ENCODE peak calls at places on chromosomes 13 and 19, in ten cellular contexts. One of them, this sample, is unnamed.

GRCh38 chr19:35673121-35673804 is 6.9 kb downstream of the UPK1A start:
- DNase-seq in cardiac muscle cell: peak; percentile 63
- DNase-seq in ovary: no peak
- DNase-seq in fibroblast of pulmonary artery: peak; percentile 40
- DNase-seq in lung: no peak
- DNase-seq in neural progenitor cell: peak; percentile 66
- DNase-seq in fibroblast of lung: peak; percentile 43
- DNase-seq in cardiac fibroblast: peak; percentile 74
- DNase-seq in heart right ventricle: no peak
- DNase-seq in BJ: no peak
- DNase-seq in this sample: peak; percentile 71

GRCh38 chr19:14940266-14940665 is 1.0 kb upstream of the OR7C2 start:
- DNase-seq in cardiac muscle cell: no peak
- DNase-seq in ovary: no peak
- DNase-seq in fibroblast of pulmonary artery: no peak
- DNase-seq in lung: peak; percentile 13
- DNase-seq in neural progenitor cell: no peak
- DNase-seq in fibroblast of lung: no peak
- DNase-seq in cardiac fibroblast: no peak
- DNase-seq in heart right ventricle: no peak
- DNase-seq in BJ: no peak
- DNase-seq in this sample: no peak

GRCh38 chr19:58557253-58558065 is 952 bp downstream of the UBE2M start:
- DNase-seq in cardiac muscle cell: no peak
- DNase-seq in ovary: peak; percentile 43
- DNase-seq in fibroblast of pulmonary artery: no peak
- DNase-seq in lung: no peak
- DNase-seq in neural progenitor cell: no peak
- DNase-seq in fibroblast of lung: no peak
- DNase-seq in cardiac fibroblast: no peak
- DNase-seq in heart right ventricle: no peak
- DNase-seq in BJ: no peak
- DNase-seq in this sample: no peak

GRCh38 chr13:111388851-111389500 is 68.5 kb downstream of the TEX29 start:
- DNase-seq in cardiac muscle cell: no peak
- DNase-seq in ovary: no peak
- DNase-seq in fibroblast of pulmonary artery: no peak
- DNase-seq in lung: no peak
- DNase-seq in neural progenitor cell: no peak
- DNase-seq in fibroblast of lung: no peak
- DNase-seq in cardiac fibroblast: no peak
- DNase-seq in heart right ventricle: no peak
- DNase-seq in BJ: no peak
- DNase-seq in this sample: no peak

GRCh38 chr19:36898422-36898821 is 17.7 kb downstream of the ZNF829 start:
- DNase-seq in cardiac muscle cell: no peak
- DNase-seq in ovary: no peak
- DNase-seq in fibroblast of pulmonary artery: no peak
- DNase-seq in lung: no peak
- DNase-seq in neural progenitor cell: no peak
- DNase-seq in fibroblast of lung: no peak
- DNase-seq in cardiac fibroblast: no peak
- DNase-seq in heart right ventricle: no peak
- DNase-seq in BJ: no peak
- DNase-seq in this sample: no peak

GRCh38 chr19:42488783-42489521 is 39.3 kb downstream of the CEACAM1 start:
- DNase-seq in cardiac muscle cell: no peak
- DNase-seq in ovary: no peak
- DNase-seq in fibroblast of pulmonary artery: no peak
- DNase-seq in lung: no peak
- DNase-seq in neural progenitor cell: peak; percentile 20
- DNase-seq in fibroblast of lung: no peak
- DNase-seq in cardiac fibroblast: no peak
- DNase-seq in heart right ventricle: no peak
- DNase-seq in BJ: no peak
- DNase-seq in this sample: no peak

GRCh38 chr19:35959968-35960320 is 23.8 kb downstream of the LRFN3 start:
- DNase-seq in cardiac muscle cell: no peak
- DNase-seq in ovary: no peak
- DNase-seq in fibroblast of pulmonary artery: no peak
- DNase-seq in lung: no peak
- DNase-seq in neural progenitor cell: no peak
- DNase-seq in fibroblast of lung: no peak
- DNase-seq in cardiac fibroblast: no peak
- DNase-seq in heart right ventricle: no peak
- DNase-seq in BJ: no peak
- DNase-seq in this sample: no peak

GRCh38 chr13:101695870-101696516 is 243.5 kb downstream of the ITGBL1 start:
- DNase-seq in cardiac muscle cell: no peak
- DNase-seq in ovary: no peak
- DNase-seq in fibroblast of pulmonary artery: no peak
- DNase-seq in lung: no peak
- DNase-seq in neural progenitor cell: no peak
- DNase-seq in fibroblast of lung: no peak
- DNase-seq in cardiac fibroblast: no peak
- DNase-seq in heart right ventricle: peak; percentile 18
- DNase-seq in BJ: no peak
- DNase-seq in this sample: peak; percentile 66

GRCh38 chr13:27270594-27271520 is at the start of gene RASL11A:
- DNase-seq in cardiac muscle cell: peak; percentile 91
- DNase-seq in ovary: peak; percentile 89
- DNase-seq in fibroblast of pulmonary artery: peak; percentile 88
- DNase-seq in lung: peak; percentile 85
- DNase-seq in neural progenitor cell: peak; percentile 94
- DNase-seq in fibroblast of lung: peak; percentile 86
- DNase-seq in cardiac fibroblast: peak; percentile 82
- DNase-seq in heart right ventricle: peak; percentile 85
- DNase-seq in BJ: no peak
- DNase-seq in this sample: peak; percentile 78

GRCh38 chr13:30222253-30222652 is 85.1 kb downstream of the KATNAL1 start:
- DNase-seq in cardiac muscle cell: no peak
- DNase-seq in ovary: no peak
- DNase-seq in fibroblast of pulmonary artery: no peak
- DNase-seq in lung: no peak
- DNase-seq in neural progenitor cell: no peak
- DNase-seq in fibroblast of lung: peak; percentile 9
- DNase-seq in cardiac fibroblast: peak; percentile 44
- DNase-seq in heart right ventricle: no peak
- DNase-seq in BJ: no peak
- DNase-seq in this sample: peak; percentile 28

GRCh38 chr13:113430378-113431110 is 22.7 kb downstream of the ADPRHL1 start:
- DNase-seq in cardiac muscle cell: no peak
- DNase-seq in ovary: no peak
- DNase-seq in fibroblast of pulmonary artery: no peak
- DNase-seq in lung: no peak
- DNase-seq in neural progenitor cell: no peak
- DNase-seq in fibroblast of lung: no peak
- DNase-seq in cardiac fibroblast: no peak
- DNase-seq in heart right ventricle: no peak
- DNase-seq in BJ: no peak
- DNase-seq in this sample: no peak

GRCh38 chr13:97072297-97072696 is 78.0 kb upstream of the OXGR1 start:
- DNase-seq in cardiac muscle cell: no peak
- DNase-seq in ovary: no peak
- DNase-seq in fibroblast of pulmonary artery: no peak
- DNase-seq in lung: no peak
- DNase-seq in neural progenitor cell: no peak
- DNase-seq in fibroblast of lung: no peak
- DNase-seq in cardiac fibroblast: no peak
- DNase-seq in heart right ventricle: no peak
- DNase-seq in BJ: no peak
- DNase-seq in this sample: no peak

GRCh38 chr13:74021507-74021906 is 112.7 kb downstream of the KLF12 start:
- DNase-seq in cardiac muscle cell: no peak
- DNase-seq in ovary: no peak
- DNase-seq in fibroblast of pulmonary artery: no peak
- DNase-seq in lung: no peak
- DNase-seq in neural progenitor cell: no peak
- DNase-seq in fibroblast of lung: no peak
- DNase-seq in cardiac fibroblast: no peak
- DNase-seq in heart right ventricle: no peak
- DNase-seq in BJ: no peak
- DNase-seq in this sample: no peak

GRCh38 chr13:23470706-23471610 is 37.5 kb upstream of the SACS start:
- DNase-seq in cardiac muscle cell: no peak
- DNase-seq in ovary: no peak
- DNase-seq in fibroblast of pulmonary artery: no peak
- DNase-seq in lung: no peak
- DNase-seq in neural progenitor cell: peak; percentile 23
- DNase-seq in fibroblast of lung: no peak
- DNase-seq in cardiac fibroblast: no peak
- DNase-seq in heart right ventricle: no peak
- DNase-seq in BJ: no peak
- DNase-seq in this sample: no peak

GRCh38 chr13:70568571-70568970 is 460.3 kb upstream of the KLHL1 start:
- DNase-seq in cardiac muscle cell: peak; percentile 53
- DNase-seq in ovary: no peak
- DNase-seq in fibroblast of pulmonary artery: peak; percentile 64
- DNase-seq in lung: no peak
- DNase-seq in neural progenitor cell: peak; percentile 53
- DNase-seq in fibroblast of lung: peak; percentile 16
- DNase-seq in cardiac fibroblast: peak; percentile 69
- DNase-seq in heart right ventricle: no peak
- DNase-seq in BJ: peak; percentile 0
- DNase-seq in this sample: peak; percentile 42

GRCh38 chr13:26488236-26489028 is 69.1 kb upstream of the WASF3 start:
- DNase-seq in cardiac muscle cell: no peak
- DNase-seq in ovary: no peak
- DNase-seq in fibroblast of pulmonary artery: no peak
- DNase-seq in lung: no peak
- DNase-seq in neural progenitor cell: no peak
- DNase-seq in fibroblast of lung: no peak
- DNase-seq in cardiac fibroblast: no peak
- DNase-seq in heart right ventricle: no peak
- DNase-seq in BJ: no peak
- DNase-seq in this sample: no peak

GRCh38 chr13:32164622-32165268 is 133.2 kb downstream of the FRY start:
- DNase-seq in cardiac muscle cell: peak; percentile 84
- DNase-seq in ovary: no peak
- DNase-seq in fibroblast of pulmonary artery: peak; percentile 82
- DNase-seq in lung: peak; percentile 36
- DNase-seq in neural progenitor cell: peak; percentile 81
- DNase-seq in fibroblast of lung: peak; percentile 68
- DNase-seq in cardiac fibroblast: peak; percentile 86
- DNase-seq in heart right ventricle: no peak
- DNase-seq in BJ: no peak
- DNase-seq in this sample: peak; percentile 73
- TF ChIP-seq CTCF in cardiac muscle cell: peak; percentile 77
- TF ChIP-seq CTCF in ovary: no peak
- TF ChIP-seq CTCF in fibroblast of pulmonary artery: peak; percentile 86
- TF ChIP-seq CTCF in lung: no peak
- TF ChIP-seq CTCF in neural progenitor cell: peak; percentile 75
- TF ChIP-seq CTCF in fibroblast of lung: peak; percentile 51
- TF ChIP-seq CTCF in cardiac fibroblast: peak; percentile 86
- TF ChIP-seq CTCF in heart right ventricle: no peak
- TF ChIP-seq CTCF in BJ: peak; percentile 38
- TF ChIP-seq CTCF in this sample: peak; percentile 82

DNA sequence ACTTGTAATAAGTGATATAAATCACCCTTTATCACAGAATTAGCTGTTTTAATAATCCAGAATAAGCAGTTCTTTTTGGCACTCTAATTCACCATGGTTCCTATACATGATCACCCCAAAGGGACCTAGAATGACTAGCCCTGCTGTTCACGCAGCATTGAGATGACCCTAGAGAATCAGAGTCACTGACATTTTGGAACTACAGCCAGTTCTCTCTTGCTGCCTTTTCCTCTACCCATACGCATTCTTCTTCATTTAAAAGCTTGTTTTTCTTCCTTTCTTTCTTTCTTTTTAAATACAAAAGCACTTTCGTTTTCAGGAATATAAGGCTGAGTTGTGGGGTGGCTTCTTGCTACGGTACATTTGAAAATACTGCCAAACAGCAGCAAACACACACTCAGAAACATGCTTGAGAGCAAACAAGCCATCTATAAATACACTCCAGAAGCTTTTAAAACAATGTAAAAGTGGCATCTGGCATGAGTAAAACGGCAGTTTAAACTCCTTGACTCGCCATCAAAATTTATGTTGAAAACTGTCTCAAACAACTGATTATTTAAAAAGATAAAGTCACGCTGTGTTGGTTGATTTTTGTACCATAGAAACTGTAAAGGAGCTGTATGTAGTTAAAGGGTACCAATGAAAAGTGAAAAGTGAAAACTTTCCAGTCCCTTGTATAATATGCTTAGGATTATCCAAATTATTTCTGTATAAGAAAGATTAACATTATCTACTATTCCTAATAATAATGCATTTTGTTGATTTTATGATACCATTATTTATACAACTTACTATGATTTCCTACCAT is 95.6 kb downstream of the PCDH9 start:
- DNase-seq in cardiac muscle cell: peak; percentile 30
- DNase-seq in ovary: no peak
- DNase-seq in fibroblast of pulmonary artery: peak; percentile 30
- DNase-seq in lung: no peak
- DNase-seq in neural progenitor cell: no peak
- DNase-seq in fibroblast of lung: peak; percentile 18
- DNase-seq in cardiac fibroblast: peak; percentile 47
- DNase-seq in heart right ventricle: no peak
- DNase-seq in BJ: no peak
- DNase-seq in this sample: peak; percentile 16
- H3K4me3 ChIP-seq in cardiac muscle cell: no peak overlapping the region
- H3K4me3 ChIP-seq in ovary: no peak overlapping the region
- H3K4me3 ChIP-seq in fibroblast of pulmonary artery: peak overlapping the region; percentile 35
- H3K4me3 ChIP-seq in lung: no peak overlapping the region
- H3K4me3 ChIP-seq in neural progenitor cell: no peak overlapping the region
- H3K4me3 ChIP-seq in fibroblast of lung: peak overlapping the region; percentile 63
- H3K4me3 ChIP-seq in cardiac fibroblast: no peak overlapping the region
- H3K4me3 ChIP-seq in heart right ventricle: peak overlapping the region; percentile 37
- H3K4me3 ChIP-seq in BJ: no peak overlapping the region
- H3K4me3 ChIP-seq in this sample: peak overlapping the region; percentile 29

GRCh38 chr19:9836021-9836420 is 903 bp downstream of the PIN1 start:
- DNase-seq in cardiac muscle cell: peak; percentile 37
- DNase-seq in ovary: no peak
- DNase-seq in fibroblast of pulmonary artery: peak; percentile 44
- DNase-seq in lung: no peak
- DNase-seq in neural progenitor cell: no peak
- DNase-seq in fibroblast of lung: peak; percentile 22
- DNase-seq in cardiac fibroblast: peak; percentile 36
- DNase-seq in heart right ventricle: no peak
- DNase-seq in BJ: no peak
- DNase-seq in this sample: peak; percentile 52
- TF ChIP-seq CTCF in cardiac muscle cell: no peak
- TF ChIP-seq CTCF in ovary: no peak
- TF ChIP-seq CTCF in fibroblast of pulmonary artery: no peak
- TF ChIP-seq CTCF in lung: no peak
- TF ChIP-seq CTCF in neural progenitor cell: no peak
- TF ChIP-seq CTCF in fibroblast of lung: no peak
- TF ChIP-seq CTCF in cardiac fibroblast: no peak
- TF ChIP-seq CTCF in heart right ventricle: no peak
- TF ChIP-seq CTCF in BJ: peak; percentile 13
- TF ChIP-seq CTCF in this sample: no peak

DNA sequence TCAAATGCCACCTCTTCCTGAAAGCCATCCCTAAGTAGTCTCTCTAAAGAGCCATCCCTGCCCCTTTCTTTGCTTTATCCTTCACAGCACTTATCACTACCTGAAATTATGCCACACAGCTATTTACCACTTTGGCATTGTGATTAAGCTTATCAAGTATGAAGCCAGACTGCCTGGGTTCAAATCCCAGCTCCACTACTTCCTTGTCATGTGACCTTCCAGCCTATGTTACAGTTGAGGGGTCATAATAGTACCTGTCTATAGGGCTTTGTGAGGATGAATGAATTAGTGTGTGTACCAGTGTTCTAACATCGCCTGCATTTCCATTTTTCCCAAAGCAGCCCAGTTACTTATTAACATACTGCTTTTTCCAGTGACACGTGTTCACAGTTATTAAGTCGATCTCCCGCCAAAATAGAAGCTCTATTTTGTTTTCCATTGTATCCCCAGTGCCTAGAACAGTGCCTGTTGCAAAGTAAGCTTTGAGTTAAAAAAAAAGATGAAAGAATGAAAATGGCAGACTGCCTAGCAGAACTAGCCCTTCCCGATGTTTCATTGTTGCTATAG is 32.8 kb downstream of the ZSWIM9 start:
- DNase-seq in cardiac muscle cell: no peak
- DNase-seq in ovary: no peak
- DNase-seq in fibroblast of pulmonary artery: no peak
- DNase-seq in lung: no peak
- DNase-seq in neural progenitor cell: no peak
- DNase-seq in fibroblast of lung: no peak
- DNase-seq in cardiac fibroblast: no peak
- DNase-seq in heart right ventricle: no peak
- DNase-seq in BJ: no peak
- DNase-seq in this sample: no peak
- H3K4me3 ChIP-seq in cardiac muscle cell: peak overlapping the region; percentile 6
- H3K4me3 ChIP-seq in ovary: peak overlapping the region; percentile 63
- H3K4me3 ChIP-seq in fibroblast of pulmonary artery: peak overlapping the region; percentile 92
- H3K4me3 ChIP-seq in lung: peak overlapping the region; percentile 42
- H3K4me3 ChIP-seq in neural progenitor cell: peak overlapping the region; percentile 57
- H3K4me3 ChIP-seq in fibroblast of lung: peak overlapping the region; percentile 85
- H3K4me3 ChIP-seq in cardiac fibroblast: peak overlapping the region; percentile 87
- H3K4me3 ChIP-seq in heart right ventricle: peak overlapping the region; percentile 81
- H3K4me3 ChIP-seq in BJ: peak overlapping the region; percentile 61
- H3K4me3 ChIP-seq in this sample: peak overlapping the region; percentile 89

This sample was measured in fibroblast of mammary gland.